ENCODE peak calls at places on chromosomes 5 and 9, in ten cellular contexts. One of them, this sample, is unnamed.
A peak's percentile ranks its signal among the peaks of the same experiment; 100 is the strongest.

GRCh38 chr5:141811287-141812155 is 66.7 kb downstream of the PCDH1 start:
- DNase-seq in A549: no peak
- DNase-seq in tibial nerve: no peak
- DNase-seq in AG04450: no peak
- DNase-seq in NB4: peak; percentile 23
- DNase-seq in AG04449: no peak
- DNase-seq in astrocyte: no peak
- DNase-seq in body of pancreas: peak; percentile 27
- DNase-seq in Peyer's patch: no peak
- DNase-seq in mammary epithelial cell: no peak
- DNase-seq in this sample: peak; percentile 74

GRCh38 chr9:83472221-83472665 is 66.0 kb downstream of the FRMD3 start:
- DNase-seq in A549: peak; percentile 65
- DNase-seq in tibial nerve: no peak
- DNase-seq in AG04450: no peak
- DNase-seq in NB4: no peak
- DNase-seq in AG04449: no peak
- DNase-seq in astrocyte: peak; percentile 1
- DNase-seq in body of pancreas: no peak
- DNase-seq in Peyer's patch: peak; percentile 65
- DNase-seq in mammary epithelial cell: peak; percentile 36
- DNase-seq in this sample: no peak

GRCh38 chr9:12604154-12604825 is 88.9 kb upstream of the TYRP1 start:
- DNase-seq in A549: peak; percentile 5
- DNase-seq in tibial nerve: no peak
- DNase-seq in AG04450: no peak
- DNase-seq in NB4: peak; percentile 31
- DNase-seq in AG04449: no peak
- DNase-seq in astrocyte: peak; percentile 39
- DNase-seq in body of pancreas: no peak
- DNase-seq in Peyer's patch: no peak
- DNase-seq in mammary epithelial cell: peak; percentile 52
- DNase-seq in this sample: no peak

GRCh38 chr9:82799300-82799699 is 263.6 kb downstream of the RASEF start:
- DNase-seq in A549: no peak
- DNase-seq in tibial nerve: no peak
- DNase-seq in AG04450: peak; percentile 81
- DNase-seq in NB4: no peak
- DNase-seq in AG04449: no peak
- DNase-seq in astrocyte: peak; percentile 43
- DNase-seq in body of pancreas: no peak
- DNase-seq in Peyer's patch: no peak
- DNase-seq in mammary epithelial cell: no peak
- DNase-seq in this sample: no peak

GRCh38 chr9:137303031-137303892 is 1.2 kb upstream of the NRARP start:
- DNase-seq in A549: no peak
- DNase-seq in tibial nerve: no peak
- DNase-seq in AG04450: no peak
- DNase-seq in NB4: peak; percentile 62
- DNase-seq in AG04449: no peak
- DNase-seq in astrocyte: no peak
- DNase-seq in body of pancreas: peak; percentile 23
- DNase-seq in Peyer's patch: peak; percentile 71
- DNase-seq in mammary epithelial cell: peak; percentile 81
- DNase-seq in this sample: no peak

GRCh38 chr5:57698785-57699184 is 216.2 kb upstream of the ACTBL2 start:
- DNase-seq in A549: peak; percentile 64
- DNase-seq in tibial nerve: no peak
- DNase-seq in AG04450: no peak
- DNase-seq in NB4: no peak
- DNase-seq in AG04449: no peak
- DNase-seq in astrocyte: peak; percentile 22
- DNase-seq in body of pancreas: no peak
- DNase-seq in Peyer's patch: no peak
- DNase-seq in mammary epithelial cell: peak; percentile 92
- DNase-seq in this sample: no peak

GRCh38 chr5:54758038-54758437 is 227.4 kb downstream of the ESM1 start:
- DNase-seq in A549: no peak
- DNase-seq in tibial nerve: no peak
- DNase-seq in AG04450: peak; percentile 84
- DNase-seq in NB4: no peak
- DNase-seq in AG04449: peak; percentile 80
- DNase-seq in astrocyte: peak; percentile 88
- DNase-seq in body of pancreas: no peak
- DNase-seq in Peyer's patch: no peak
- DNase-seq in mammary epithelial cell: no peak
- DNase-seq in this sample: no peak

GRCh38 chr9:115202960-115203751 is 85.2 kb upstream of the TNC start:
- DNase-seq in A549: no peak
- DNase-seq in tibial nerve: no peak
- DNase-seq in AG04450: peak; percentile 92
- DNase-seq in NB4: no peak
- DNase-seq in AG04449: peak; percentile 90
- DNase-seq in astrocyte: peak; percentile 82
- DNase-seq in body of pancreas: no peak
- DNase-seq in Peyer's patch: no peak
- DNase-seq in mammary epithelial cell: peak; percentile 50
- DNase-seq in this sample: no peak

GRCh38 chr5:394671-395155 is 48.3 kb upstream of the EXOC3 start:
- DNase-seq in A549: no peak
- DNase-seq in tibial nerve: no peak
- DNase-seq in AG04450: no peak
- DNase-seq in NB4: peak; percentile 71
- DNase-seq in AG04449: no peak
- DNase-seq in astrocyte: no peak
- DNase-seq in body of pancreas: no peak
- DNase-seq in Peyer's patch: peak; percentile 37
- DNase-seq in mammary epithelial cell: no peak
- DNase-seq in this sample: peak; percentile 12

GRCh38 chr5:390571-391491 is 52.1 kb upstream of the EXOC3 start:
- DNase-seq in A549: peak; percentile 38
- DNase-seq in tibial nerve: no peak
- DNase-seq in AG04450: no peak
- DNase-seq in NB4: peak; percentile 30
- DNase-seq in AG04449: no peak
- DNase-seq in astrocyte: no peak
- DNase-seq in body of pancreas: no peak
- DNase-seq in Peyer's patch: peak; percentile 69
- DNase-seq in mammary epithelial cell: no peak
- DNase-seq in this sample: peak; percentile 19

GRCh38 chr5:393846-394275 is 49.1 kb upstream of the EXOC3 start:
- DNase-seq in A549: no peak
- DNase-seq in tibial nerve: no peak
- DNase-seq in AG04450: no peak
- DNase-seq in NB4: peak; percentile 73
- DNase-seq in AG04449: no peak
- DNase-seq in astrocyte: no peak
- DNase-seq in body of pancreas: no peak
- DNase-seq in Peyer's patch: peak; percentile 27
- DNase-seq in mammary epithelial cell: no peak
- DNase-seq in this sample: no peak

GRCh38 chr5:389891-390290 is 53.1 kb upstream of the EXOC3 start:
- DNase-seq in A549: no peak
- DNase-seq in tibial nerve: no peak
- DNase-seq in AG04450: no peak
- DNase-seq in NB4: no peak
- DNase-seq in AG04449: no peak
- DNase-seq in astrocyte: no peak
- DNase-seq in body of pancreas: no peak
- DNase-seq in Peyer's patch: no peak
- DNase-seq in mammary epithelial cell: no peak
- DNase-seq in this sample: no peak

DNA sequence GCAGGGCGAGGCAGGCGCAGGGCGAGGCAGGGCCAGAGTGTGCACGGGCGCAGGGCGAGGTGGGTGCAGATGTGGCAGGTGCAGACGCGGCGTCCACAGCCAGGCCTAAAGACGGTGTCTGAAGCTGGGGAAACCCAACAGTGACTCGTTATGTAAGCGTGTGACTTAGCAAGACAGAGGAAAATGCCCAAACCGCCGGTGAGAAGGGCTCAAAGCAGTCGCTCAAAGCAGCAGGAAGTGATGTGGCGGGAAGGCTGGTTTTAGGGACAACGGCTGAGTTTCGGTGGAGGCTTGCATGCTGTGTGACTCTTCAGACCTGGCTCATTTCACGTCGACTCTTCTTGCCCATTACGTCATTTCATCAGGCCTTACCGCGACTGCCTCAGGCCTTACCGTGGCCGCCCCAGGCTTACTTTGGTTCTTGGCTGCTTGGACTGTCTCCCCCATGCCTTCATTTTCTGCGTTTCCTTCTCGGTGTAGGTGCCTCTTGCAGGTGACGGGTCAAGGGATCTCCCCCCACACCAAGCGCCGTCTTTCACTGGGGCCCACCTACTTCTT is 50.5 kb upstream of the EXOC3 start:
- DNase-seq in A549: peak; percentile 63
- DNase-seq in tibial nerve: no peak
- DNase-seq in AG04450: no peak
- DNase-seq in NB4: peak; percentile 100
- DNase-seq in AG04449: no peak
- DNase-seq in astrocyte: peak; percentile 31
- DNase-seq in body of pancreas: no peak
- DNase-seq in Peyer's patch: peak; percentile 42
- DNase-seq in mammary epithelial cell: peak; percentile 48
- DNase-seq in this sample: peak; percentile 30
- H3K4me3 ChIP-seq in A549: no peak overlapping the region
- H3K4me3 ChIP-seq in tibial nerve: no peak overlapping the region
- H3K4me3 ChIP-seq in AG04450: no peak overlapping the region
- H3K4me3 ChIP-seq in NB4: peak overlapping the region; percentile 57
- H3K4me3 ChIP-seq in AG04449: no peak overlapping the region
- H3K4me3 ChIP-seq in astrocyte: no peak overlapping the region
- H3K4me3 ChIP-seq in body of pancreas: no peak overlapping the region
- H3K4me3 ChIP-seq in Peyer's patch: no peak overlapping the region
- H3K4me3 ChIP-seq in mammary epithelial cell: no peak overlapping the region
- H3K4me3 ChIP-seq in this sample: no peak overlapping the region

GRCh38 chr5:149125386-149125891 is 15.9 kb upstream of the ABLIM3 start:
- DNase-seq in A549: no peak
- DNase-seq in tibial nerve: no peak
- DNase-seq in AG04450: no peak
- DNase-seq in NB4: no peak
- DNase-seq in AG04449: no peak
- DNase-seq in astrocyte: no peak
- DNase-seq in body of pancreas: peak; percentile 68
- DNase-seq in Peyer's patch: no peak
- DNase-seq in mammary epithelial cell: peak; percentile 77
- DNase-seq in this sample: no peak
- TF ChIP-seq CTCF in A549: no peak
- TF ChIP-seq CTCF in tibial nerve: no peak
- TF ChIP-seq CTCF in AG04450: peak; percentile 29
- TF ChIP-seq CTCF in NB4: no peak
- TF ChIP-seq CTCF in AG04449: peak; percentile 29
- TF ChIP-seq CTCF in astrocyte: peak; percentile 7
- TF ChIP-seq CTCF in body of pancreas: peak; percentile 61
- TF ChIP-seq CTCF in Peyer's patch: no peak
- TF ChIP-seq CTCF in mammary epithelial cell: peak; percentile 52
- TF ChIP-seq CTCF in this sample: no peak

DNA sequence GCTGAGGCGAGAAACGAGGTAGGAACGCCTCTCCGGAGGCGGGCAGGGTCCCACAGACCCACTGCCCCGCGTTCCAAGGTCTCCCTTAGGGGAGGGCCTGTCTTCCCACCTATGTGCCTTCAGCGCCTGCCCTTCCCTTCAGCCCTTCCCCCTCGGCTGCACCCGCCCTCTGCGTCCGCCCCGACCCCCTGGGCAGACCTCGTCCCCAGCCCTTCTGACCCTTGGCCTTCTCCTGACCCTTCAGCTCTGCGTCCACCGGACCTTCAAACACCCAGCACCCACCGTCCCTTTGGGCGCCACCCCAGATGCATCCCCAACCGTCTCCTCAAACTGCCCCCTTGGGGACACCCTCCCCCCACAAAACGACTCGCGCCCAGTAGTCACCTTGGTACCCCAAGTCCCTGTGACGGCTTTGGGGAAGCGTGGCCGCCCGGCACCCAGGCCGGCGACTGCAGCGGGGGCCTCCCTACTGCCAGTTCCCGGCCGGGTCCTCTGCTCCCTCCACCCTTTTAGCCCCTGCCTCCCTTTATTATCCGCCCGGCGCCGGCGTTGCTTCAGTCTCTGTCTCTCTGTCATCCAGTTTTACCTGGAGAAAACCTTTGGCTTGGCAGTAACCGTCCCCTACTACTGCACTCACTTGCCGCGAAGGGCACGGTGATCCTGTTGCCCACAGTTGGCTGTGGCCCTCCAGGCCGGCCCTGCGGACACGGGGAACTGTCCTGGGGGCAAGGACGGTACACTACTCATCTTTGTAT is 421 bp downstream of the RUSC2 start:
- DNase-seq in A549: no peak
- DNase-seq in tibial nerve: no peak
- DNase-seq in AG04450: no peak
- DNase-seq in NB4: no peak
- DNase-seq in AG04449: no peak
- DNase-seq in astrocyte: no peak
- DNase-seq in body of pancreas: peak; percentile 29
- DNase-seq in Peyer's patch: no peak
- DNase-seq in mammary epithelial cell: peak; percentile 21
- DNase-seq in this sample: peak; percentile 87
- H3K4me3 ChIP-seq in A549: peak overlapping the region; percentile 57
- H3K4me3 ChIP-seq in tibial nerve: peak overlapping the region; percentile 72
- H3K4me3 ChIP-seq in AG04450: peak overlapping the region; percentile 89
- H3K4me3 ChIP-seq in NB4: no peak overlapping the region
- H3K4me3 ChIP-seq in AG04449: peak overlapping the region; percentile 93
- H3K4me3 ChIP-seq in astrocyte: peak overlapping the region; percentile 90
- H3K4me3 ChIP-seq in body of pancreas: peak overlapping the region; percentile 61
- H3K4me3 ChIP-seq in Peyer's patch: peak overlapping the region; percentile 65
- H3K4me3 ChIP-seq in mammary epithelial cell: peak overlapping the region; percentile 92
- H3K4me3 ChIP-seq in this sample: peak overlapping the region; percentile 83

GRCh38 chr5:81191726-81192125 is 41.4 kb upstream of the CKMT2 start:
- DNase-seq in A549: no peak
- DNase-seq in tibial nerve: no peak
- DNase-seq in AG04450: no peak
- DNase-seq in NB4: no peak
- DNase-seq in AG04449: no peak
- DNase-seq in astrocyte: no peak
- DNase-seq in body of pancreas: no peak
- DNase-seq in Peyer's patch: no peak
- DNase-seq in mammary epithelial cell: no peak
- DNase-seq in this sample: no peak

GRCh38 chr5:81195334-81195929 is 37.7 kb upstream of the CKMT2 start:
- DNase-seq in A549: no peak
- DNase-seq in tibial nerve: no peak
- DNase-seq in AG04450: no peak
- DNase-seq in NB4: no peak
- DNase-seq in AG04449: no peak
- DNase-seq in astrocyte: peak; percentile 12
- DNase-seq in body of pancreas: no peak
- DNase-seq in Peyer's patch: no peak
- DNase-seq in mammary epithelial cell: no peak
- DNase-seq in this sample: no peak

GRCh38 chr5:81194633-81195333 is 38.3 kb upstream of the CKMT2 start:
- DNase-seq in A549: peak; percentile 79
- DNase-seq in tibial nerve: peak; percentile 83
- DNase-seq in AG04450: peak; percentile 43
- DNase-seq in NB4: peak; percentile 81
- DNase-seq in AG04449: peak; percentile 12
- DNase-seq in astrocyte: peak; percentile 41
- DNase-seq in body of pancreas: peak; percentile 77
- DNase-seq in Peyer's patch: peak; percentile 86
- DNase-seq in mammary epithelial cell: peak; percentile 56
- DNase-seq in this sample: peak; percentile 92

GRCh38 chr5:81189875-81190467 is 43.2 kb upstream of the CKMT2 start:
- DNase-seq in A549: no peak
- DNase-seq in tibial nerve: no peak
- DNase-seq in AG04450: no peak
- DNase-seq in NB4: no peak
- DNase-seq in AG04449: no peak
- DNase-seq in astrocyte: no peak
- DNase-seq in body of pancreas: no peak
- DNase-seq in Peyer's patch: no peak
- DNase-seq in mammary epithelial cell: no peak
- DNase-seq in this sample: no peak

GRCh38 chr5:81192351-81192750 is 40.8 kb upstream of the CKMT2 start:
- DNase-seq in A549: no peak
- DNase-seq in tibial nerve: no peak
- DNase-seq in AG04450: no peak
- DNase-seq in NB4: no peak
- DNase-seq in AG04449: no peak
- DNase-seq in astrocyte: no peak
- DNase-seq in body of pancreas: no peak
- DNase-seq in Peyer's patch: no peak
- DNase-seq in mammary epithelial cell: no peak
- DNase-seq in this sample: no peak
- TF ChIP-seq CTCF in A549: no peak
- TF ChIP-seq CTCF in tibial nerve: no peak
- TF ChIP-seq CTCF in AG04450: no peak
- TF ChIP-seq CTCF in NB4: no peak
- TF ChIP-seq CTCF in AG04449: no peak
- TF ChIP-seq CTCF in astrocyte: no peak
- TF ChIP-seq CTCF in body of pancreas: no peak
- TF ChIP-seq CTCF in Peyer's patch: no peak
- TF ChIP-seq CTCF in mammary epithelial cell: no peak
- TF ChIP-seq CTCF in this sample: no peak

This sample was measured in left lung.